ENCODE peak calls at places on chromosomes 3 and 15, in seven cellular contexts. One of them, this sample, is unnamed.

GRCh38 chr15:88423331-88423730 is 43.9 kb downstream of the MRPL46 start:
- DNase-seq in mammary epithelial cell: no peak
- DNase-seq in hepatocyte: no peak
- DNase-seq in HCT116: no peak
- DNase-seq in fibroblast of lung: no peak
- DNase-seq in Karpas-422: no peak
- DNase-seq in neural progenitor cell: no peak
- DNase-seq in this sample: no peak

GRCh38 chr3:146796078-146796477 is 190.9 kb upstream of the PLSCR5 start:
- DNase-seq in mammary epithelial cell: no peak
- DNase-seq in hepatocyte: no peak
- DNase-seq in HCT116: no peak
- DNase-seq in fibroblast of lung: no peak
- DNase-seq in Karpas-422: no peak
- DNase-seq in neural progenitor cell: no peak
- DNase-seq in this sample: no peak

GRCh38 chr15:74399511-74400312 is 32.3 kb upstream of the CYP11A1 start:
- DNase-seq in mammary epithelial cell: peak
- DNase-seq in hepatocyte: no peak
- DNase-seq in HCT116: no peak
- DNase-seq in fibroblast of lung: peak
- DNase-seq in Karpas-422: no peak
- DNase-seq in neural progenitor cell: no peak
- DNase-seq in this sample: peak

GRCh38 chr3:112770026-112770626 is 76.5 kb downstream of the CD200R1L start:
- DNase-seq in mammary epithelial cell: peak
- DNase-seq in hepatocyte: peak
- DNase-seq in HCT116: peak
- DNase-seq in fibroblast of lung: peak
- DNase-seq in Karpas-422: peak
- DNase-seq in neural progenitor cell: no peak
- DNase-seq in this sample: peak

GRCh38 chr3:146544929-146545528 is 622 bp upstream of the PLSCR1 start:
- DNase-seq in mammary epithelial cell: no peak
- DNase-seq in hepatocyte: no peak
- DNase-seq in HCT116: no peak
- DNase-seq in fibroblast of lung: no peak
- DNase-seq in Karpas-422: no peak
- DNase-seq in neural progenitor cell: no peak
- DNase-seq in this sample: no peak

GRCh38 chr3:15557511-15557946 is 36.0 kb upstream of the COLQ start:
- DNase-seq in mammary epithelial cell: peak
- DNase-seq in hepatocyte: peak
- DNase-seq in HCT116: peak
- DNase-seq in fibroblast of lung: peak
- DNase-seq in Karpas-422: peak
- DNase-seq in neural progenitor cell: peak
- DNase-seq in this sample: peak

GRCh38 chr3:147701195-147701594 is 292.0 kb downstream of the ZIC1 start:
- DNase-seq in mammary epithelial cell: no peak
- DNase-seq in hepatocyte: no peak
- DNase-seq in HCT116: no peak
- DNase-seq in fibroblast of lung: peak
- DNase-seq in Karpas-422: no peak
- DNase-seq in neural progenitor cell: no peak
- DNase-seq in this sample: no peak

GRCh38 chr15:35061171-35062163 is 23.6 kb downstream of the NANOGP8 start:
- DNase-seq in mammary epithelial cell: no peak
- DNase-seq in hepatocyte: no peak
- DNase-seq in HCT116: no peak
- DNase-seq in fibroblast of lung: peak
- DNase-seq in Karpas-422: no peak
- DNase-seq in neural progenitor cell: no peak
- DNase-seq in this sample: no peak

GRCh38 chr15:67550522-67550921 is 8.0 kb downstream of the MAP2K5 start:
- DNase-seq in mammary epithelial cell: no peak
- DNase-seq in hepatocyte: no peak
- DNase-seq in HCT116: no peak
- DNase-seq in fibroblast of lung: peak
- DNase-seq in Karpas-422: no peak
- DNase-seq in neural progenitor cell: no peak
- DNase-seq in this sample: peak

GRCh38 chr3:16433701-16434151 is 79.8 kb downstream of the RFTN1 start:
- DNase-seq in mammary epithelial cell: no peak
- DNase-seq in hepatocyte: no peak
- DNase-seq in HCT116: no peak
- DNase-seq in fibroblast of lung: no peak
- DNase-seq in Karpas-422: peak
- DNase-seq in neural progenitor cell: no peak
- DNase-seq in this sample: no peak

GRCh38 chr3:140273542-140274195 is 338.7 kb downstream of the CLSTN2 start:
- DNase-seq in mammary epithelial cell: peak
- DNase-seq in hepatocyte: no peak
- DNase-seq in HCT116: no peak
- DNase-seq in fibroblast of lung: peak
- DNase-seq in Karpas-422: no peak
- DNase-seq in neural progenitor cell: no peak
- DNase-seq in this sample: no peak

GRCh38 chr3:140167600-140168281 is 232.8 kb downstream of the CLSTN2 start:
- DNase-seq in mammary epithelial cell: no peak
- DNase-seq in hepatocyte: no peak
- DNase-seq in HCT116: no peak
- DNase-seq in fibroblast of lung: peak
- DNase-seq in Karpas-422: no peak
- DNase-seq in neural progenitor cell: no peak
- DNase-seq in this sample: no peak

GRCh38 chr3:13136426-13136825 is 63.2 kb upstream of the IQSEC1 start:
- DNase-seq in mammary epithelial cell: no peak
- DNase-seq in hepatocyte: no peak
- DNase-seq in HCT116: no peak
- DNase-seq in fibroblast of lung: no peak
- DNase-seq in Karpas-422: no peak
- DNase-seq in neural progenitor cell: no peak
- DNase-seq in this sample: no peak

GRCh38 chr15:65653341-65653740 is 31.6 kb downstream of the SLC24A1 start:
- DNase-seq in mammary epithelial cell: peak
- DNase-seq in hepatocyte: no peak
- DNase-seq in HCT116: no peak
- DNase-seq in fibroblast of lung: peak
- DNase-seq in Karpas-422: no peak
- DNase-seq in neural progenitor cell: no peak
- DNase-seq in this sample: peak

GRCh38 chr3:25424238-25425013 is 3.6 kb upstream of the RARB start:
- DNase-seq in mammary epithelial cell: peak
- DNase-seq in hepatocyte: peak
- DNase-seq in HCT116: no peak
- DNase-seq in fibroblast of lung: peak
- DNase-seq in Karpas-422: no peak
- DNase-seq in neural progenitor cell: no peak
- DNase-seq in this sample: peak

GRCh38 chr15:63088532-63089245 is 33.0 kb upstream of the LACTB start:
- DNase-seq in mammary epithelial cell: no peak
- DNase-seq in hepatocyte: no peak
- DNase-seq in HCT116: no peak
- DNase-seq in fibroblast of lung: no peak
- DNase-seq in Karpas-422: no peak
- DNase-seq in neural progenitor cell: no peak
- DNase-seq in this sample: peak

GRCh38 chr15:53580371-53580770 is 179.1 kb downstream of the WDR72 start:
- DNase-seq in mammary epithelial cell: no peak
- DNase-seq in hepatocyte: no peak
- DNase-seq in HCT116: no peak
- DNase-seq in fibroblast of lung: peak
- DNase-seq in Karpas-422: no peak
- DNase-seq in neural progenitor cell: no peak
- DNase-seq in this sample: no peak

GRCh38 chr3:49700453-49701128 is 11.2 kb downstream of the RNF123 start:
- DNase-seq in mammary epithelial cell: no peak
- DNase-seq in hepatocyte: no peak
- DNase-seq in HCT116: no peak
- DNase-seq in fibroblast of lung: no peak
- DNase-seq in Karpas-422: no peak
- DNase-seq in neural progenitor cell: peak
- DNase-seq in this sample: no peak

GRCh38 chr3:76859596-76859995 is 180.3 kb upstream of the ROBO2 start:
- DNase-seq in mammary epithelial cell: no peak
- DNase-seq in hepatocyte: no peak
- DNase-seq in HCT116: no peak
- DNase-seq in fibroblast of lung: no peak
- DNase-seq in Karpas-422: no peak
- DNase-seq in neural progenitor cell: no peak
- DNase-seq in this sample: peak

DNA sequence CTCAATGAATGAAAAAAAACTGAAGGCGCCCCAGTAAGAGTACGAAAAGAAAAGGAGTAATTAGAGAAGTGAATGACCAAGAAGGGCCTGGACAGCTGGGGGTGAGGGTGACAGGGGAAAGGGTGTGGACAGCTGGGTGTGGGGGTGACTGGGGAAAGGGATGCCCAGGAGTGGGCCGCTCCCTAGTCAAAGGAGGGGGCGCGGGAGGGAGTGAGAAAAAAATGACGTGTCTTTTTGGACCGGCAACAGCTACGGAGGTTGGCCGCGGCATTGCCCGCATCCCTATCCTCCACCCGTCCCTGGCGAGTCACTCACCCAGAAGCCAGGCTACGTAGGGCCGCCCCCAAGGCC is 260 bp upstream of the ZCWPW2 start:
- DNase-seq in mammary epithelial cell: no peak
- DNase-seq in hepatocyte: no peak
- DNase-seq in HCT116: no peak
- DNase-seq in fibroblast of lung: no peak
- DNase-seq in Karpas-422: no peak
- DNase-seq in neural progenitor cell: no peak
- DNase-seq in this sample: no peak
- H2AFZ ChIP-seq in mammary epithelial cell: peak
- H2AFZ ChIP-seq in hepatocyte: peak
- H2AFZ ChIP-seq in HCT116: peak
- H2AFZ ChIP-seq in fibroblast of lung: no peak
- H2AFZ ChIP-seq in Karpas-422: peak
- H2AFZ ChIP-seq in neural progenitor cell: peak
- H2AFZ ChIP-seq in this sample: peak

GRCh38 chr15:98442379-98442833 is 205.9 kb upstream of the IGF1R start:
- DNase-seq in mammary epithelial cell: peak
- DNase-seq in hepatocyte: peak
- DNase-seq in HCT116: peak
- DNase-seq in fibroblast of lung: peak
- DNase-seq in Karpas-422: peak
- DNase-seq in neural progenitor cell: peak
- DNase-seq in this sample: peak
- H2AFZ ChIP-seq in mammary epithelial cell: no peak
- H2AFZ ChIP-seq in hepatocyte: no peak
- H2AFZ ChIP-seq in HCT116: no peak
- H2AFZ ChIP-seq in fibroblast of lung: no peak
- H2AFZ ChIP-seq in Karpas-422: no peak
- H2AFZ ChIP-seq in neural progenitor cell: no peak
- H2AFZ ChIP-seq in this sample: no peak

DNA sequence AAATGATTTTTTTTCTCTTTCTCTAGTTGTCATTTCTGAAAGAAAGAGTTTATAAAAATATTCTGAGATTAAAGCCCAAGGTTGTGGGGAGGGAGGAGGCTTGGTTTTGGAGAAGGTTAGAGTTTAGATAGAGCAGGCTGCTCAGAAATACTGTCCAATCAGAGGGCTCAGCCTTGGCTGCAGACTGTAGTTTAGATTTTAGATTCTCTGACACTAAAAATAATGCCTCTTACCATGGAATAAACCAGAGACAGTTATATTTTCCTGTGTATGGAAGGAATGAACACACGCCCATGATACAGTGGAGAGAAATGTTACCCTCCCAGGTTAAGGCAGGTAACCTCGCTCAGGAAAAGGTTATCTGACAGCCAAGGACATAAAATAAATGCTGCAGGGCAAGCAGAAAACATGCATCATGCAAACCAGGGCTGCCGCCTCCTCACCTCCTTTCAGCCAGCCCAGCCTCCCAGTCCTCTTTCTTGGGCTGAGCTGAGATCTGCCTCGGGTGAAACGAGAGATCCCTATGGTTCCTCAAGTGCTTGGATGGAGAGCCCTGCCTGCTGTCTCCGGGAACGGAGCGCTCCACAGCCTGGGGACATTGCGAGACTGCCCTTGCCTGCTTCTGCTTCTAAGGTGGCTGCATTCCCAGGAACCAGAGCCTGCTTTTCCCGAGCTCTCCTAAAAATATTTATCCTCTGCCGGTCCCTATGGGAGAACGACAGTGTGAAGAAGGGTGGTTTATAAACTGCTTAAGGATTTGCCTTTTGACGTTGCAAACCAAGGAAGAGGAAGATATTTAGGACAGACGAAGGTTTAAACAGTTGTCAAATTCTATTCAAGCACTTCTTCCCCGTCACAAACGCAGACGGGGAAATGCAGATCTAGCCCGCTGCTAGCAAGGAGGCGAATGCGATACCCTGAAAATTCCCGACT is 825 bp downstream of the NCEH1 start:
- DNase-seq in mammary epithelial cell: peak
- DNase-seq in hepatocyte: peak
- DNase-seq in HCT116: no peak
- DNase-seq in fibroblast of lung: peak
- DNase-seq in Karpas-422: peak
- DNase-seq in neural progenitor cell: peak
- DNase-seq in this sample: peak
- H2AFZ ChIP-seq in mammary epithelial cell: peak
- H2AFZ ChIP-seq in hepatocyte: peak
- H2AFZ ChIP-seq in HCT116: no peak
- H2AFZ ChIP-seq in fibroblast of lung: peak
- H2AFZ ChIP-seq in Karpas-422: peak
- H2AFZ ChIP-seq in neural progenitor cell: peak
- H2AFZ ChIP-seq in this sample: peak

GRCh38 chr3:144229973-144230372 is 258.4 kb downstream of the DIPK2A start:
- DNase-seq in mammary epithelial cell: no peak
- DNase-seq in hepatocyte: no peak
- DNase-seq in HCT116: no peak
- DNase-seq in fibroblast of lung: no peak
- DNase-seq in Karpas-422: no peak
- DNase-seq in neural progenitor cell: no peak
- DNase-seq in this sample: no peak

GRCh38 chr3:144241381-144241780 is 269.8 kb downstream of the DIPK2A start:
- DNase-seq in mammary epithelial cell: no peak
- DNase-seq in hepatocyte: peak
- DNase-seq in HCT116: no peak
- DNase-seq in fibroblast of lung: no peak
- DNase-seq in Karpas-422: no peak
- DNase-seq in neural progenitor cell: no peak
- DNase-seq in this sample: peak

GRCh38 chr3:144237351-144237750 is 265.7 kb downstream of the DIPK2A start:
- DNase-seq in mammary epithelial cell: no peak
- DNase-seq in hepatocyte: no peak
- DNase-seq in HCT116: no peak
- DNase-seq in fibroblast of lung: no peak
- DNase-seq in Karpas-422: no peak
- DNase-seq in neural progenitor cell: no peak
- DNase-seq in this sample: no peak

DNA sequence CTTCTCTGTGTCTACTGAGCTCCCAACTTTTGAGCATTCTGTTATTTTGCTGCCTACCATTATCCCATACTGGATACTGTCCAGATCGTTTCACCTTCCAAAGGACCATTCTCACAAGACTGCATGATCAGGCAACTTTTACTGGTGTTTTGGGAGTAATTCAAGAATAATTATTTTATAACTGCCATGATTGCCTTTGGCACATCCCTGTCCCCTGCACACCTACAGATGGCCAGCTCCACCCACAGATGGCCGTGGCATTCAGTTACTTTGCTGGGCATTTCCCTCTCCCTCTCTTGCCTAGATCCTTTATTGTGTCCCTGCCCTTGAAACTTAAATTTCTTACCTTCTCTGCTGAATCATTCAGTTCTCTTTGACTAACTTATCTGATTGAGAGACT is 263.9 kb downstream of the DIPK2A start:
- DNase-seq in mammary epithelial cell: no peak
- DNase-seq in hepatocyte: no peak
- DNase-seq in HCT116: no peak
- DNase-seq in fibroblast of lung: no peak
- DNase-seq in Karpas-422: no peak
- DNase-seq in neural progenitor cell: no peak
- DNase-seq in this sample: no peak
- H2AFZ ChIP-seq in mammary epithelial cell: no peak
- H2AFZ ChIP-seq in hepatocyte: no peak
- H2AFZ ChIP-seq in HCT116: no peak
- H2AFZ ChIP-seq in fibroblast of lung: no peak
- H2AFZ ChIP-seq in Karpas-422: no peak
- H2AFZ ChIP-seq in neural progenitor cell: no peak
- H2AFZ ChIP-seq in this sample: no peak